ENCODE peak calls at places on chromosomes 16 and 17, in nine cellular contexts. L is fibroblast of pulmonary artery, Q is HS-5, I is non-pigmented ciliary epithelial cell, O is fibroblast of the conjunctiva, G is T-helper 1 cell, Y is NCI-H1436, J is tibial nerve, W is GM12864. B is an unnamed sample.

GRCh38 chr16:72956124-72957064 is 91.5 kb downstream of the ZFHX3 start:
- DNase-seq in J (no peak), L (no peak), Y (no peak), G (no peak), Q (no peak), O (no peak), I (no peak), W (no peak), B (no peak)

GRCh38 chr16:75000481-75001081 is 1.8 kb downstream of the ZNRF1 start:
- DNase-seq in O (no peak), Q (no peak), I (no peak), G (no peak), L (peak; percentile 24), Y (no peak), W (no peak), J (no peak), B (no peak)

GRCh38 chr16:26642047-26642664 is 424.6 kb upstream of the C16orf82 start:
- DNase-seq in G (no peak), W (no peak), O (no peak), J (no peak), Q (no peak), Y (peak; percentile 49), I (no peak), L (no peak), B (no peak)

GRCh38 chr16:22813223-22813945 is 578 bp upstream of the HS3ST2 start:
- DNase-seq in J (no peak), Q (no peak), G (no peak), W (no peak), I (no peak), L (peak; percentile 27), O (no peak), Y (no peak), B (no peak)

GRCh38 chr17:16478693-16479092 is 13.3 kb downstream of the LRRC75A start:
- DNase-seq in Q (no peak), I (no peak), G (no peak), W (no peak), J (no peak), O (no peak), L (no peak), Y (no peak), B (no peak)

GRCh38 chr16:88672776-88673175 is 9.9 kb upstream of the MVD start:
- DNase-seq in W (no peak), L (no peak), Y (no peak), Q (no peak), O (no peak), G (no peak), J (no peak), I (no peak), B (no peak)

GRCh38 chr17:65553646-65554567 is 7.5 kb downstream of the AXIN2 start:
- DNase-seq in Q (no peak), L (no peak), W (no peak), O (no peak), Y (no peak), J (no peak), I (no peak), G (no peak), B (no peak)

GRCh38 chr17:72150632-72151460 is 30.0 kb downstream of the SOX9 start:
- DNase-seq in L (no peak), J (no peak), Y (no peak), W (no peak), G (no peak), O (no peak), I (no peak), Q (no peak), B (no peak)

GRCh38 chr17:45003877-45004276 is 35.8 kb upstream of the C1QL1 start:
- DNase-seq in W (no peak), O (no peak), Q (no peak), L (no peak), J (no peak), Y (no peak), I (no peak), G (no peak), B (no peak)

GRCh38 chr16:72467157-72467759 is 295.3 kb upstream of the PMFBP1 start:
- DNase-seq in L (peak; percentile 78), J (no peak), I (no peak), G (no peak), W (peak; percentile 18), Y (peak; percentile 31), O (peak; percentile 46), Q (peak; percentile 16), B (no peak)

GRCh38 chr17:72452286-72453173 is 331.7 kb downstream of the SOX9 start:
- DNase-seq in O (no peak), W (no peak), J (no peak), Y (no peak), I (no peak), L (no peak), Q (no peak), G (no peak), B (no peak)

GRCh38 chr16:68091604-68092261 is 6.6 kb downstream of the NFATC3 start:
- DNase-seq in W (no peak), I (no peak), J (no peak), Q (peak; percentile 28), G (no peak), O (no peak), Y (peak; percentile 28), L (peak; percentile 78), B (no peak)

GRCh38 chr16:48970216-48970615 is 311.4 kb downstream of the CBLN1 start:
- DNase-seq in J (no peak), G (no peak), O (no peak), W (no peak), L (no peak), Y (no peak), Q (no peak), I (no peak), B (no peak)

GRCh38 chr17:57902117-57902799 is 52.4 kb upstream of the MRPS23 start:
- DNase-seq in G (no peak), Q (no peak), O (no peak), L (no peak), W (peak; percentile 77), Y (no peak), I (no peak), J (no peak), B (no peak)

B was measured in stimulated activated CD8-positive, alpha-beta memory T cell treated with anti-CD3 and anti-CD28 coated beads, Interleukin-15, amount 100 ng/mL, for 48 hours.